ENCODE peak calls at places on chromosomes 7 and 10, in four cellular contexts. One of them, this sample, is unnamed.
A peak's percentile ranks its signal among the peaks of the same experiment; 100 is the strongest.

GRCh38 chr7:156668130-156668741 is 27.7 kb downstream of the RNF32 start:
- DNase-seq in GM12878: no peak
- DNase-seq in HepG2: peak; percentile 21
- DNase-seq in K562: no peak
- DNase-seq in this sample: no peak

GRCh38 chr10:50545846-50546245 is 77.9 kb downstream of the SGMS1 start:
- DNase-seq in GM12878: no peak
- DNase-seq in HepG2: no peak
- DNase-seq in K562: no peak
- DNase-seq in this sample: no peak

GRCh38 chr7:118755067-118755625 is 530.6 kb downstream of the ANKRD7 start:
- DNase-seq in GM12878: no peak
- DNase-seq in K562: no peak
- DNase-seq in HepG2: no peak
- DNase-seq in this sample: no peak

GRCh38 chr10:7035111-7035761 is 375.6 kb downstream of the SFMBT2 start:
- DNase-seq in HepG2: no peak
- DNase-seq in K562: no peak
- DNase-seq in GM12878: no peak
- DNase-seq in this sample: no peak

GRCh38 chr7:754531-755420 is 27.7 kb upstream of the PRKAR1B start:
- DNase-seq in GM12878: no peak
- DNase-seq in HepG2: no peak
- DNase-seq in K562: no peak
- DNase-seq in this sample: no peak

GRCh38 chr10:10831085-10831484 is 186.6 kb upstream of the CELF2 start:
- DNase-seq in K562: no peak
- DNase-seq in HepG2: no peak
- DNase-seq in GM12878: no peak
- DNase-seq in this sample: no peak

GRCh38 chr7:30795161-30795943 is 24.1 kb downstream of the MINDY4 start:
- DNase-seq in HepG2: no peak
- DNase-seq in K562: no peak
- DNase-seq in GM12878: no peak
- DNase-seq in this sample: no peak

GRCh38 chr10:132684164-132684891 is 101.6 kb downstream of the NKX6-2 start:
- DNase-seq in GM12878: peak; percentile 30
- DNase-seq in HepG2: no peak
- DNase-seq in K562: no peak
- DNase-seq in this sample: no peak

GRCh38 chr7:45889367-45890067 is 1.2 kb downstream of the IGFBP1 start:
- DNase-seq in K562: no peak
- DNase-seq in GM12878: no peak
- DNase-seq in HepG2: no peak
- DNase-seq in this sample: no peak

GRCh38 chr10:21297525-21298383 is 227.7 kb downstream of the SKIDA1 start:
- DNase-seq in GM12878: no peak
- DNase-seq in HepG2: no peak
- DNase-seq in K562: no peak
- DNase-seq in this sample: no peak

GRCh38 chr7:155789001-155789725 is 23.1 kb downstream of the SHH start:
- DNase-seq in K562: no peak
- DNase-seq in HepG2: no peak
- DNase-seq in GM12878: no peak
- DNase-seq in this sample: no peak

GRCh38 chr10:78977761-78978305 is 90.9 kb upstream of the ZMIZ1 start:
- DNase-seq in K562: no peak
- DNase-seq in HepG2: peak; percentile 89
- DNase-seq in GM12878: no peak
- DNase-seq in this sample: no peak

GRCh38 chr10:68647928-68648327 is 73.1 kb upstream of the CCAR1 start:
- DNase-seq in GM12878: no peak
- DNase-seq in K562: no peak
- DNase-seq in HepG2: peak; percentile 9
- DNase-seq in this sample: no peak

GRCh38 chr10:67618116-67618515 is 77.9 kb downstream of the CTNNA3 start:
- DNase-seq in K562: no peak
- DNase-seq in HepG2: no peak
- DNase-seq in GM12878: no peak
- DNase-seq in this sample: no peak

GRCh38 chr10:133170092-133170491 is 10.1 kb downstream of the KNDC1 start:
- DNase-seq in HepG2: no peak
- DNase-seq in GM12878: no peak
- DNase-seq in K562: no peak
- DNase-seq in this sample: no peak

GRCh38 chr7:45580053-45580872 is 6.1 kb downstream of the ADCY1 start:
- DNase-seq in K562: peak; percentile 55
- DNase-seq in GM12878: no peak
- DNase-seq in HepG2: no peak
- DNase-seq in this sample: peak; percentile 27

GRCh38 chr10:27448926-27449325 is 55.2 kb upstream of the RAB18 start:
- DNase-seq in K562: no peak
- DNase-seq in HepG2: peak; percentile 4
- DNase-seq in GM12878: no peak
- DNase-seq in this sample: no peak

GRCh38 chr7:121494531-121494930 is 98.4 kb upstream of the FAM3C start:
- DNase-seq in GM12878: no peak
- DNase-seq in K562: no peak
- DNase-seq in HepG2: no peak
- DNase-seq in this sample: no peak

GRCh38 chr10:5283305-5284158 is 81.2 kb upstream of the UCN3 start:
- DNase-seq in GM12878: no peak
- DNase-seq in HepG2: peak; percentile 58
- DNase-seq in K562: peak; percentile 55
- DNase-seq in this sample: peak; percentile 48

GRCh38 chr7:17907014-17907413 is 33.3 kb downstream of the SNX13 start:
- DNase-seq in K562: no peak
- DNase-seq in HepG2: no peak
- DNase-seq in GM12878: no peak
- DNase-seq in this sample: no peak

GRCh38 chr10:22681301-22681700 is 33.1 kb downstream of the PIP4K2A start:
- DNase-seq in K562: no peak
- DNase-seq in HepG2: no peak
- DNase-seq in GM12878: no peak
- DNase-seq in this sample: no peak

GRCh38 chr7:21568762-21569161 is 25.9 kb downstream of the DNAH11 start:
- DNase-seq in HepG2: peak; percentile 2
- DNase-seq in GM12878: no peak
- DNase-seq in K562: no peak
- DNase-seq in this sample: peak; percentile 29

GRCh38 chr10:102729090-102730026 is 14.4 kb upstream of the WBP1L start:
- DNase-seq in GM12878: no peak
- DNase-seq in HepG2: peak; percentile 56
- DNase-seq in K562: peak; percentile 72
- DNase-seq in this sample: peak; percentile 90

GRCh38 chr10:26486985-26487850 is 49.1 kb downstream of the APBB1IP start:
- DNase-seq in K562: no peak
- DNase-seq in GM12878: peak; percentile 79
- DNase-seq in HepG2: peak; percentile 3
- DNase-seq in this sample: no peak

GRCh38 chr7:143300959-143301617 is 12.9 kb downstream of the CASP2 start:
- DNase-seq in GM12878: no peak
- DNase-seq in HepG2: no peak
- DNase-seq in K562: no peak
- DNase-seq in this sample: no peak

GRCh38 chr10:30092151-30092790 is 32.9 kb upstream of the JCAD start:
- DNase-seq in HepG2: no peak
- DNase-seq in K562: no peak
- DNase-seq in GM12878: no peak
- DNase-seq in this sample: no peak

GRCh38 chr10:104113557-104113956 is 8.4 kb upstream of the SFR1 start:
- DNase-seq in GM12878: no peak
- DNase-seq in HepG2: no peak
- DNase-seq in K562: no peak
- DNase-seq in this sample: no peak

GRCh38 chr7:106056513-106057203 is 55.5 kb downstream of the SYPL1 start:
- DNase-seq in GM12878: no peak
- DNase-seq in K562: peak; percentile 82
- DNase-seq in HepG2: peak; percentile 62
- DNase-seq in this sample: peak; percentile 82

GRCh38 chr7:1234794-1235500 is 2.3 kb downstream of the UNCX start:
- DNase-seq in GM12878: no peak
- DNase-seq in HepG2: no peak
- DNase-seq in K562: no peak
- DNase-seq in this sample: no peak

DNA sequence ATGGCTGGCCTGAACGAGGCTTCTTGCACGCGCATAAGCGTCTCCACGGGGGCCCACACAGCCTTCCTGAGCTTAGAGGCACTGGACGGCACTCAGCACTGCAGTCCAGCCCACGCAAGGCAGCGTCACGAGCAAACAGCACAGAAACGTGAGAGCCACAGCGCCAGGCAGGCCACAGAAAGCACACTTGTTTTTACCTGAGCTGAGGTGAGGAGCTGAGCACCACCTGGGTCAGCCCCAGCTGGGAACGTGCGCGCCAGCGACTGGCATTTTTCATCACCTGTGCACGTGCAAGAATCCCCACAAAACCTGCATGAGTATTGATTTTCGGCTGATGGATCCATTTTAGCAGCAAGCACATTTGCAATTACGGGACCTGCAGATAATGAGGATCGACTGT is 26.7 kb downstream of the IQCE start:
- DNase-seq in HepG2: no peak
- DNase-seq in K562: no peak
- DNase-seq in GM12878: no peak
- DNase-seq in this sample: no peak
- TF ChIP-seq FOXK2 in HepG2: no peak
- TF ChIP-seq FOXK2 in K562: no peak
- TF ChIP-seq FOXK2 in GM12878: no peak
- TF ChIP-seq FOXK2 in this sample: no peak

GRCh38 chr10:100183482-100183881 is 2.3 kb downstream of the ERLIN1 start:
- DNase-seq in GM12878: no peak
- DNase-seq in HepG2: peak; percentile 76
- DNase-seq in K562: no peak
- DNase-seq in this sample: no peak
- TF ChIP-seq FOXK2 in GM12878: no peak
- TF ChIP-seq FOXK2 in HepG2: peak; percentile 53
- TF ChIP-seq FOXK2 in K562: no peak
- TF ChIP-seq FOXK2 in this sample: no peak

GRCh38 chr7:48246073-48246472 is 74.8 kb downstream of the ABCA13 start:
- DNase-seq in K562: no peak
- DNase-seq in GM12878: peak; percentile 8
- DNase-seq in HepG2: no peak
- DNase-seq in this sample: no peak
- TF ChIP-seq FOXK2 in K562: no peak
- TF ChIP-seq FOXK2 in GM12878: no peak
- TF ChIP-seq FOXK2 in HepG2: no peak
- TF ChIP-seq FOXK2 in this sample: no peak

GRCh38 chr7:135678612-135679575 is 16.6 kb downstream of the STMP1 start:
- DNase-seq in K562: no peak
- DNase-seq in HepG2: no peak
- DNase-seq in GM12878: no peak
- DNase-seq in this sample: no peak
- TF ChIP-seq FOXK2 in K562: no peak
- TF ChIP-seq FOXK2 in HepG2: no peak
- TF ChIP-seq FOXK2 in GM12878: no peak
- TF ChIP-seq FOXK2 in this sample: no peak

GRCh38 chr7:79683185-79683890 is 229.9 kb upstream of the MAGI2 start:
- DNase-seq in GM12878: no peak
- DNase-seq in K562: no peak
- DNase-seq in HepG2: no peak
- DNase-seq in this sample: no peak
- TF ChIP-seq FOXK2 in GM12878: no peak
- TF ChIP-seq FOXK2 in K562: no peak
- TF ChIP-seq FOXK2 in HepG2: no peak
- TF ChIP-seq FOXK2 in this sample: no peak

GRCh38 chr10:127368101-127368500 is 171.7 kb upstream of the INSYN2A start:
- DNase-seq in K562: no peak
- DNase-seq in HepG2: no peak
- DNase-seq in GM12878: no peak
- DNase-seq in this sample: no peak

GRCh38 chr10:127368937-127369336 is 172.5 kb upstream of the INSYN2A start:
- DNase-seq in HepG2: no peak
- DNase-seq in GM12878: no peak
- DNase-seq in K562: no peak
- DNase-seq in this sample: no peak

GRCh38 chr10:127364034-127364433 is 167.6 kb upstream of the INSYN2A start:
- DNase-seq in K562: no peak
- DNase-seq in HepG2: no peak
- DNase-seq in GM12878: no peak
- DNase-seq in this sample: no peak
- TF ChIP-seq FOXK2 in K562: no peak
- TF ChIP-seq FOXK2 in HepG2: no peak
- TF ChIP-seq FOXK2 in GM12878: no peak
- TF ChIP-seq FOXK2 in this sample: no peak

GRCh38 chr10:35635576-35635975 is 6.5 kb downstream of the FZD8 start:
- DNase-seq in HepG2: peak; percentile 66
- DNase-seq in GM12878: peak; percentile 20
- DNase-seq in K562: peak; percentile 75
- DNase-seq in this sample: peak; percentile 39
- TF ChIP-seq FOXK2 in HepG2: no peak
- TF ChIP-seq FOXK2 in GM12878: no peak
- TF ChIP-seq FOXK2 in K562: no peak
- TF ChIP-seq FOXK2 in this sample: no peak

GRCh38 chr7:51113962-51114361 is 202.6 kb downstream of the COBL start:
- DNase-seq in HepG2: no peak
- DNase-seq in GM12878: no peak
- DNase-seq in K562: no peak
- DNase-seq in this sample: no peak
- TF ChIP-seq FOXK2 in HepG2: no peak
- TF ChIP-seq FOXK2 in GM12878: no peak
- TF ChIP-seq FOXK2 in K562: no peak
- TF ChIP-seq FOXK2 in this sample: no peak

DNA sequence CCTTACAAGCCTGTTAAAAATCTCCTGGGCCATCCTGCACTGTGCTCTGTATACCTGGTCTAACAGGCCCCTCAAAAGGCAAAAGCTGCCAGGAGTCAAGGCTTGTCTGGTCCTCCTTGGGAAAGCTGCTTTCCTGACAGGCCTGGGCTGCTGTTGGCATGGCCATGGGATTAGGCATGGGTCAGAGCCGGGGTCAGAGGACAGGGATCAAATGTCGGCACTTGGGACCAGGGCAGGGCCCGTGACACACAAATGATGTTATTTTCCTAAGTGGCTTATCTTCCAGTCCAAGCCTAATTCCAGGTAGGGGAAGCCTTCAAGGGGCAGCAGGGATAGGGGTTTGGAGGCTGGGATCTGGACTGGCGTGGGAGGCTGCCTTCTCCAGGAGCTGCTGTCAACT is 191.5 kb upstream of the GPR26 start:
- DNase-seq in K562: no peak
- DNase-seq in GM12878: no peak
- DNase-seq in HepG2: no peak
- DNase-seq in this sample: no peak
- TF ChIP-seq FOXK2 in K562: no peak
- TF ChIP-seq FOXK2 in GM12878: no peak
- TF ChIP-seq FOXK2 in HepG2: no peak
- TF ChIP-seq FOXK2 in this sample: no peak